ENCODE peak calls at places on chromosomes 13 and 19, in seven cellular contexts. D, A, C, E, B, H and P are unnamed samples.

GRCh38 chr19:54266133-54266532 is 9.1 kb upstream of the LILRB5 start:
- DNase-seq in H (peak), E (peak), A (peak), C (peak), D (peak), B (peak), P (peak)

GRCh38 chr13:39263033-39263432 is 224.8 kb downstream of the NHLRC3 start:
- DNase-seq in C (peak), D (no peak), H (peak), E (no peak), A (peak), B (peak), P (no peak)

GRCh38 chr13:25085125-25085742 is 10.7 kb upstream of the PABPC3 start:
- DNase-seq in H (peak), A (peak), D (no peak), C (peak), B (no peak), E (no peak), P (no peak)

GRCh38 chr19:42095814-42096230 is 19.9 kb downstream of the ZNF574 start:
- DNase-seq in H (no peak), B (no peak), D (no peak), A (no peak), C (no peak), E (peak), P (no peak)

GRCh38 chr19:41997121-41997850 is 3.3 kb upstream of the ATP1A3 start:
- DNase-seq in C (peak), D (peak), H (peak), A (peak), E (no peak), B (peak), P (peak)

GRCh38 chr13:100428966-100429365 is 159.6 kb downstream of the GGACT start:
- DNase-seq in A (no peak), H (no peak), B (no peak), E (no peak), D (no peak), C (no peak), P (no peak)

GRCh38 chr19:35249848-35250711 is 1.3 kb downstream of the LSR start:
- DNase-seq in B (no peak), E (no peak), D (no peak), A (no peak), H (no peak), C (no peak), P (peak)

GRCh38 chr19:18670313-18670712 is 13.2 kb upstream of the CRTC1 start:
- DNase-seq in C (no peak), E (no peak), D (no peak), H (no peak), A (no peak), B (no peak), P (no peak)

GRCh38 chr13:113742000-113742441 is 17.0 kb upstream of the TMEM255B start:
- DNase-seq in H (peak), B (peak), C (peak), D (no peak), E (peak), A (peak), P (no peak)

DNA sequence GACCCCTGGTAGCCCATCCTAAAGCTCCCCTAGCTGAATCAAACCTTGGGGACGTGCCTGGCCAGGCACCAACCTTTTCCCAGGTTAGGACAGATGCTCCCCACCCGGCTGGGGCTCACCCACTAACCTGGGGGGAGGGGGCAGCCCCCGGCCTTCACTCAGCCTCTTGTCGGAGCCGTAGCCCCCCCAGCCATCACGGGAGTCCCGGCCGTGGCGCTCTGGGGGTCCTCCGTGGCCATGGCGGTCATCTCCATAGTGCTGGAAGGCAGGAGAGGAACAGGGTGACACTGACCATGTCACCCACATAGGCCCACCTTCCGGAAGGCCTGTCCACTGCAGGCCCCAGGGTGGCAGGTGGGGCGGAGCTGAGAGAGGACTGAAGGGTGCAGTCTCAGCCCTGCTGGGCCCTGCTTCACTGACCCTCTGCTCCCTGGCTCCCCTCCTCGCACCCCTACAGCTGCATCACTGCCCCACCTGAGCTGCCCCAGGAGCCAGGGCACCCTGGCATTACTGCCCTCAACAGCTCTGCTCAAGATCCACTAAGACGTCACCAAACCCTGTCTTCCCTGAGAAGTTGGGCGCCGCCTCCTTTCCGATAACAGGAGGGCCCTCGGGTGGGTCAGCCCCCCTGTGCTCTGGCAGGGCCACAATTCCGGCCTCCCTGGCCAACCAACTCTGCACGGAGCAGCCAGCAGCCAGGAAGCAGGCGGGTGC is 22.6 kb upstream of the TINCR start:
- DNase-seq in D (no peak), C (no peak), B (no peak), H (no peak), A (no peak), E (no peak), P (no peak)
- TF ChIP-seq CTCF in D (no peak), C (no peak), B (no peak), H (no peak), A (no peak), E (no peak), P (no peak)

DNA sequence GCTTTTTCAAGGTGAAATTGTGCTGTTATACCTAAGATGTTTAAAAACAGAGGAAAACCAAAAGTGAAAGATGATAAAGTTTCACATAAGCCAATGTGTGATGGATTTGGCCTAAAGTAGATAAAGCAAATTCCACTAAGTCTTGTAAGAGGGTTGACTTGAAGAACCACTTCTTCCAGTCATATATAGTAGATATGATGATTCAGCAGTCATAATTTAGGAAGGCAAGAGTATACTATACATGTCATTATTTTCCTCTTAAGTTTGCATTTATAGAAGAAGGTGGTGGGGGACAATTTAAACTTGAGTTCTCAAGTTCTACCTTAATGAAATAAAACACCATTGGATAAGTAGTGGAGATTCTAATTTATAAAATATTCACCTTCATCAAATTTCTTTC is 37.3 kb downstream of the PHF11 start:
- DNase-seq in E (no peak), B (no peak), H (no peak), D (no peak), A (no peak), C (no peak), P (no peak)
- TF ChIP-seq CTCF in E (no peak), B (no peak), H (no peak), D (no peak), A (no peak), C (no peak), P (no peak)

GRCh38 chr19:1063909-1064660 is 2.9 kb upstream of the ARHGAP45 start:
- DNase-seq in E (peak), B (no peak), A (no peak), C (no peak), H (no peak), D (no peak), P (no peak)

GRCh38 chr19:1062387-1063029 is 4.5 kb upstream of the ARHGAP45 start:
- DNase-seq in C (no peak), B (no peak), D (no peak), E (peak), A (no peak), H (no peak), P (no peak)

GRCh38 chr19:1063030-1063908 is 3.7 kb upstream of the ARHGAP45 start:
- DNase-seq in H (peak), E (peak), B (no peak), C (peak), D (no peak), A (no peak), P (peak)

GRCh38 chr19:1060689-1061088 is 6.3 kb upstream of the ARHGAP45 start:
- DNase-seq in E (no peak), H (no peak), B (no peak), A (no peak), D (no peak), C (no peak), P (no peak)

DNA sequence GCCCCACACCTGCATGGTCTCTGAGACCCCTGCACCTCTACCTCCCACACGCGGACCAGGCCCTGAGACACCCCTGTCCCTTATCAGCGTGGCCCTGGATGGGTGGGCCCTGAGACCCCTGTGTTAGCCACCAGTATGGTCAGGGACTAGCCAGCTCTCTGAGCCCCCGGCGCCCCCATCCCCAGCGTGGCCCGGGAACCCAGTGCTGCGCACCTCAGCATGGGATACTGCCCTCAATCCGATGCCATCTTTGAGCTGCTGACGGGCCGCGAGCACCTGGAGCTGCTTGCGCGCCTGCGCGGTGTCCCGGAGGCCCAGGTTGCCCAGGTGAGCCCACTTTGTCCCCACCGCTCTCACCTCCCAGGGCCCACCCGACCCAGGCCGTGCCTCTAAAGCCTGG is 5.0 kb upstream of the ARHGAP45 start:
- DNase-seq in H (no peak), A (no peak), B (no peak), E (peak), D (no peak), C (no peak), P (no peak)
- TF ChIP-seq CTCF in H (no peak), A (no peak), B (no peak), E (no peak), D (no peak), C (no peak), P (no peak)

DNA sequence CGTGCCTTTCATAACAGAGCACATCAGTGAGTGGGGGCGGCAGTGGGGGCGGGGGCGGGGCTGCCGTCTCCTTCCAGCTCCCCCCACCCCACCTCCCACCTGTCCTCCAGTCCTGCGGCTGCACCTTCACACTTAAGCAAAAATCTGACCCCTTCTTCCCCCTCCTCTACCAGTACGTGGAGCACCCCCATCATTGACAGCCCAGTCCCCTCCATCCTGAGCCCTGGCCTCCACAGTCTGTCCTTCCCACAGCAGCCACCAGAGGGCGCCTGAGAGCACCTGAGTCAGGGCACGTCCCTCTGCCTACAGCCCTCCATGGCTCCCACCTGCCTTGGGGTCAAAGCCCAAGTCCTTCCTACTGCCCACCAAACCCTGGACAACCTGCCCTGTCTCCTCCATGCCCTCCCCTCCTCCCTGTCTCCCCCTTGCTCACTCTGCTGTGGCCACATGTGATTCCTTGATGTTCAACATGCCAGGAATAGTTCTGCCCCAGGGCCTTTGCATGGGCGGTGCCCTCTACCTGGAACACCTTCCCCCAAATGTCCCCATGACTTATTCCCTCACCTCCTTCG is 4.0 kb downstream of the EBI3 start:
- DNase-seq in B (peak), A (peak), D (peak), C (peak), H (peak), E (peak), P (peak)
- TF ChIP-seq CTCF in B (peak), A (peak), D (peak), C (peak), H (peak), E (peak), P (peak)

DNA sequence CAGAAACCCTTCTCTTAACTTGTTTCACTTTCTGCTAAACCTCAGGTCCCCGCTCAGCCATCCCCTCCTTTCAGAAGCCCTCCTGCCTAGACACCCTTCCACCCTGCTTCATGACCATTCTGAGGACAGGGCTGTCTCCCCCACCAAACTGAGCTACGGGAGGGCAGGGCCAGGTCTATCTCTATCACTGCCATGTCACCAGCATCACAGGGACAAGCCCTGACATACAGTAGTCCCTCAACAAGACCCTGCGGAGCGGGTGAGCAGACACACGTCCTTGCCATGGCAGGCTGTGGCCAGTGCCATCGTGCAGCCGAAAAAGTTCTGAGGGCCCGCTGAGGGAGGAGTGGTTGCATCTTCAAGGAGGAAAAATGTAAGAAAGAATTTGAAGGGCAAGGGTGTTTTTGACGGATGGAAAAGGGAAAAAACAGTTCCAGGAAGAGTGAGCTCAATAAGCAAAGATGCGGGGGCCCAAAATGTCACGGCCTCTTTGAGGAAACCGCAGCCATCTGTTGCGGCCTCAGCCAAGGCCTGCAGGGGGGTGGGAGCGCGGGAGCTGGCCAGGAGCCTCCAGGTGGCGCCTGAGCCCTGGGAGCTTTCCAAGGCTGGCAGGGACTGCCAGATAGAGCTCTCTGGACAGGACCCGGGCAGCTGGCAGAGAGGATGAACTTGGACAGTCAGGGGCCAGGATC is 8.1 kb downstream of the PTGIR start:
- DNase-seq in H (peak), D (peak), A (peak), E (no peak), B (peak), C (peak), P (no peak)
- TF ChIP-seq CTCF in H (peak), D (peak), A (peak), E (peak), B (peak), C (peak), P (no peak)

GRCh38 chr13:78129850-78130249 is 211.2 kb upstream of the EDNRB start:
- DNase-seq in E (no peak), C (peak), D (no peak), H (no peak), A (no peak), B (no peak), P (no peak)

GRCh38 chr13:78136966-78137365 is 218.3 kb upstream of the EDNRB start:
- DNase-seq in H (no peak), D (no peak), B (no peak), E (no peak), A (no peak), C (no peak), P (no peak)

GRCh38 chr13:78137404-78138142 is 218.9 kb upstream of the EDNRB start:
- DNase-seq in E (no peak), C (peak), A (no peak), B (no peak), D (no peak), H (peak), P (no peak)

GRCh38 chr13:78133511-78133910 is 214.9 kb upstream of the EDNRB start:
- DNase-seq in C (no peak), E (no peak), A (no peak), D (no peak), B (no peak), H (no peak), P (no peak)

DNA sequence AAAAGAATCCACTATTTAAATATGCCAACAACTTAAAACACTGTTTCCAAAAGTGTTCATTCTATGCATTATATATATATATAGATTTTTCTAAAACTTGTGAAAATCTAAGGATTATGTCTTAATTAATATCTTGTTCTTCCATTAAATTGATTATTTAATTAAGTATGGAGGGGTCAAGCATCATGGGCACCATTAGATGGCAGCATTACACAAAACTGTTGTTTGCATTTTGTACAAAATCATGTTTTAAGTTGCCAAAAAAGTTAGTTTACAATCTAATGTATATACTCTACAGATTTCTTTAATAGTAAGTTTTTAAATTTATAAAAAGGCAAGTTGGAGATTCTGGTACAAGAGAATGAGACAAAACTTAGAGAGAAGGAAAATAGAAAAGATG is 213.2 kb upstream of the EDNRB start:
- DNase-seq in A (no peak), H (no peak), D (no peak), E (no peak), C (no peak), B (no peak), P (no peak)
- TF ChIP-seq CTCF in A (no peak), H (no peak), D (no peak), E (no peak), C (no peak), B (no peak), P (no peak)

GRCh38 chr19:1401138-1401888 is at the start of gene GAMT:
- DNase-seq in B (peak), C (no peak), D (peak), E (no peak), H (no peak), A (no peak), P (peak)
- TF ChIP-seq CTCF in B (peak), C (peak), D (peak), E (peak), H (peak), A (peak), P (peak)

GRCh38 chr13:42108217-42108616 is 59.8 kb downstream of the DGKH start:
- DNase-seq in D (no peak), B (no peak), E (no peak), A (no peak), C (no peak), H (no peak), P (no peak)
- TF ChIP-seq CTCF in D (no peak), B (no peak), E (no peak), A (no peak), C (no peak), H (no peak), P (no peak)

DNA sequence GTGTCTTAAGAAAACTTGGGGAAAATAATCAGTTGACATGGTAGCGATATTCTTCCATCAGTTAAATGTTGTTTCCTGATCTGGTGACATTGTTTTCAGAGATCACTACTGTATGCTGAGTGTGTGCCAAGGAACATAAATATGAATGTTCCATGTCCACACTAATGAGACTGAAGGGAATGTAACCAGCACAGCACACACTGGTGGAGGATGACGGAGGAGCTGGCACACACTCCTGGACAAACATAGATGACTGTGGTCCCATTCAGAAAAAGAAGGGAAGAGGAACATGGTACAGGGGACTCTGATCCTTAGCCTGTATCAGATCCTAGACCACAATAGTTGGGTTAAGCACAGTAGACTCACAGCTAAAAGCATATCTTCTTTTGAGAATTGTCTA is 574.8 kb downstream of the MYO16 start:
- DNase-seq in A (no peak), D (no peak), B (no peak), H (no peak), E (no peak), C (no peak), P (no peak)
- TF ChIP-seq CTCF in A (no peak), D (no peak), B (no peak), H (no peak), E (no peak), C (no peak), P (no peak)

DNA sequence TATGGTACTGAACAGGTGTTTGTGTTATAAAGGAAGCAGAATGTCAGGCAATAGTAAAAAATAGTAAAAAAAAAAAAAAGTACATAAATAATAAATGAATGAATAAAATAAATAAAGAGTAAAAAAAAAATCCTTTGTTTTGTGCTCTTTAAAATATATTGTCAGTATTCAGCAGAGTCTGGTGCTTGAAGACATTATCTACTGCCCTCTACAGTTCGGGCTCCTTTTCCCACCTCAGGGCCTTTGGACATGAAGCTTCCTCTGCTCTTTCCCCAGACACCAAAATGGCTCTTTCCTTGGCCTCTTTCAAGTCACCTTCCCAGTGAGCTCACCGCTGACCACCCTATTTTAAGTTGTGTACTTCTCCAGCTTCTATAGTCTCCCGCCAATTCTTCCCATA is 137.5 kb downstream of the TNFRSF19 start:
- DNase-seq in E (no peak), C (peak), H (peak), B (no peak), D (no peak), A (no peak), P (no peak)
- TF ChIP-seq CTCF in E (peak), C (peak), H (no peak), B (no peak), D (peak), A (peak), P (no peak)